ENCODE peak calls at places on chromosomes 12 and 14, in four cellular contexts. Y, O, S and K are unnamed samples. For H3K27me3, the result is how much of the 10 kb centered on the place peaks cover.

GRCh38 chr12:79021021-79021420 is 156.4 kb downstream of the SYT1 start:
- DNase-seq in O (no peak), Y (no peak), S (no peak), K (no peak)

GRCh38 chr14:30064454-30064853 is 136.8 kb upstream of the PRKD1 start:
- DNase-seq in Y (no peak), S (no peak), O (no peak), K (no peak)

GRCh38 chr12:26428420-26428819 is 233.0 kb downstream of the SSPN start:
- DNase-seq in O (no peak), S (no peak), Y (no peak), K (no peak)

GRCh38 chr14:105173901-105174894 is 5.6 kb upstream of the JAG2 start:
- DNase-seq in O (no peak), Y (no peak), S (no peak), K (no peak)

GRCh38 chr14:100056964-100057817 is 8.0 kb upstream of the EVL start:
- DNase-seq in O (no peak), Y (no peak), S (no peak), K (no peak)

GRCh38 chr12:27469161-27469560 is 22.6 kb downstream of the SMCO2 start:
- DNase-seq in Y (no peak), O (no peak), S (no peak), K (no peak)

GRCh38 chr12:4355843-4356327 is 23.6 kb downstream of the FGF23 start:
- DNase-seq in Y (peak), O (no peak), S (peak), K (peak)

GRCh38 chr12:72681028-72681427 is 408.9 kb downstream of the TRHDE start:
- DNase-seq in Y (no peak), O (no peak), S (no peak), K (no peak)

GRCh38 chr14:78863143-78863542 is 693.0 kb downstream of the NRXN3 start:
- DNase-seq in S (peak), Y (peak), O (no peak), K (peak)

GRCh38 chr14:95713596-95714371 is at the start of gene TCL1A:
- DNase-seq in O (no peak), S (no peak), Y (peak), K (no peak)

DNA sequence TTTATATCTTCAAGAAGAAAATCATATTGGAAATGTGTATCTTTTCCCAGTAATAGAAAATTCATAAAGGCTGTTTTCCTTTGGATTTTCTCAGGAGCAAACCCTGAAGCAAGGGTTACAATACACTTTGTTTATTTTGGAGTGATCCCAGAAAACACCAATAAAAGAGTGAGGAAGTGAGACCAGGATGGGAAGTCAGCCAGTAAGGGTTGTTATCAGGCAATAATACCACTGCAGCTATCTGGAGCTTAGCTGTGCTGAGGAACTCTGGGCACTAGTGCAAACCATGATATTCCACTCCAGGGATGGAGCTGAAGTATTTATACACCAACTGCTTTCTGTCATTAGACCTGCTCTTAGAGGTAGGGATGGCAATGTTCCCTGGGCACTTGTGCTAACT is 1002.3 kb downstream of the FLRT2 start:
- DNase-seq in O (no peak), Y (no peak), S (no peak), K (no peak)
- TF ChIP-seq YY1 in O (no peak), Y (no peak), S (no peak), K (no peak)

GRCh38 chr14:39739796-39740195 is 307.6 kb upstream of the FBXO33 start:
- DNase-seq in S (no peak), O (no peak), Y (no peak), K (no peak)
- TF ChIP-seq SUZ12 in S (no peak), O (no peak), Y (no peak), K (no peak)

GRCh38 chr12:23560611-23561010 is 388.9 kb downstream of the SOX5 start:
- DNase-seq in Y (no peak), S (no peak), O (peak), K (no peak)
- H3K27me3 ChIP-seq in Y (under half), S (under half), O (under half), K (under half)

GRCh38 chr14:101191086-101191881 is 287.8 kb upstream of the RTL1 start:
- DNase-seq in S (no peak), Y (peak), O (no peak), K (no peak)
- TF ChIP-seq YY1 in S (no peak), Y (no peak), O (no peak), K (no peak)

GRCh38 chr14:49620182-49621113 is at the start of the genes MGAT2 and RPL36AL:
- DNase-seq in Y (peak), O (peak), S (peak), K (peak)

GRCh38 chr14:49623387-49623786 is 2.8 kb downstream of the MGAT2 start:
- DNase-seq in O (no peak), S (no peak), Y (no peak), K (no peak)

GRCh38 chr14:49622022-49622607 is 1.5 kb downstream of the MGAT2 start:
- DNase-seq in O (no peak), Y (no peak), S (no peak), K (no peak)

GRCh38 chr14:49619730-49620129 is 696 bp downstream of the RPL36AL start:
- DNase-seq in Y (no peak), O (no peak), S (no peak), K (no peak)

GRCh38 chr14:49621114-49621881 is 699 bp downstream of the MGAT2 start:
- DNase-seq in S (no peak), Y (no peak), O (no peak), K (no peak)
- TF ChIP-seq SUZ12 in S (no peak), Y (no peak), O (no peak), K (no peak)

GRCh38 chr12:3138896-3139590 is 61.9 kb downstream of the TSPAN9 start:
- DNase-seq in O (no peak), Y (peak), S (no peak), K (no peak)
- H3K27me3 ChIP-seq in O (under half), Y (under half), S (under half), K (under half)

DNA sequence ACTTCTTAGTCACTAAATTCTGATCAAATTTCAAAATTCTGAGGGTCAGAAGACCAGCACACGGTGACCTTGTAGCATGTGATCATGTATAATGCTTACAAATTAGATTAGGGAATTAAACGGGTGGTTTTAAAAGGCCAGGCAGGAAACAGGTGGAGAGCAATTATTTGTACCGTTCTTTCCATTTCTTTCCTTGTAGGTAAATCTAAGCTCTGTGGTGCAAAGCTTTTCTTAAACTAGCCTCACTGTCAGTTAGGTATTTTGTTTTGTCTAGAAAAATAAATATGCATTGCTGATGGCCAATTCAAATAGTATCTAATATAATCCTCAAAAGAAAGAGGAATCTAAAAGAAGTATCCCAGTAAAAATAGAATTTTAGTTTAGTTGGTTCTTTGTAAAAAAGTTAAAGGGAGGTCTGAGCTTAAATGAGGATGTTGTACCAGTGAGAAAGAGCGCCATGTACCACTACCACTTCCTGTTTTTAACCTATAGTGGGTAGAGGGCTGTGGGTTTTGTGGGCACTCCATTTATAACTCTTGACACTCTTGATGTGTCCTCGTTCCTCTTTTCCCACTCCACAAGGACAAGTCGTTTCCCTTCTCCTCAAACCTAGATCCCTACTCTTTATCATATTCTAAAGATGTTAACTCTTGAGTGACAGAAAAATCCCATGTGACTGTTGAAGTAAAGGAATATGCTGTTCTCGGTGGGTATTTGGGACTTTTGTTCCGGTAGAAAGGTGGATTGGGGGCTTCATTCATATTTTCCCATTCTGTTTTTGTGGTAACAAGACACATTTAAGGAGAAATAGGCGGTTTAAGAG is 50.9 kb downstream of the SLC38A1 start:
- DNase-seq in O (peak), Y (no peak), S (no peak), K (no peak)
- TF ChIP-seq YY1 in O (peak), Y (no peak), S (no peak), K (no peak)

GRCh38 chr12:89247541-89247942 is 104.8 kb downstream of the DUSP6 start:
- DNase-seq in S (peak), Y (no peak), O (no peak), K (no peak)
- TF ChIP-seq SUZ12 in S (no peak), Y (no peak), O (no peak), K (no peak)

DNA sequence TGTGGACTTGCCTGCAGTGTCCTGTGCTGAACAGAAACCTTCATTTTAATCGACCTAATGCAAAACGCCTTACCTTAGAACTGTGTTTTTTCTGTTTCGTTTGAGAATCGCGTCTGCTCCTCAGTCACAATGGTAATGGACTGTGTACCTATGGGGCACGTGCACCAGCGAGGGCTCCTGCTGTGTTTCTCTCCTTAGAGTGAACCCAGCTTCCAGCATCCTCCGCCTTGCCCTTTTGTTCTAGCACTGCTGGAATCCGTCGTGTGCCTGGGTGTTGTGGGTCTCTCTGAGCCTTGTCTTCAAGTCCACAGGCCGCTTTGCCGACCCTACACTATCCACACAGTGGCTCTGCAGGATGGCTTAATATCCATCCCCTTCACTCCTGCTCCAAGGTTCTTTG is 3.6 kb downstream of the AMN start:
- DNase-seq in O (no peak), Y (no peak), S (no peak), K (no peak)
- H3K27me3 ChIP-seq in O (under half), Y (half or more), S (under half), K (under half)

GRCh38 chr12:110501378-110501721 is 561 bp downstream of the VPS29 start:
- DNase-seq in Y (no peak), O (no peak), S (peak), K (no peak)
- TF ChIP-seq YY1 in Y (no peak), O (peak), S (no peak), K (no peak)